ENCODE peak calls at places on chromosomes 11 and 22, in six cellular contexts. E is AG09319; U is HL-60; T is hypothalamus; M is Peyer's patch; V is stimulated activated CD8-positive, alpha-beta memory T cell treated with anti-CD3 and anti-CD28 coated beads, Interleukin-7, amount 100 ng/mL, for 24 hours. W is an unnamed sample.
A peak's percentile ranks its signal among the peaks of the same experiment; 100 is the strongest.

GRCh38 chr11:55773138-55773537 is at the start of gene OR5D13:
- DNase-seq in E (no peak), V (no peak), T (no peak), M (no peak), U (no peak), W (no peak)

GRCh38 chr11:70141490-70142014 is 61.5 kb upstream of the FADD start:
- DNase-seq in E (no peak), T (no peak), M (no peak), U (no peak), V (no peak), W (no peak)

GRCh38 chr11:128766687-128767086 is 72.8 kb downstream of the FLI1 start:
- DNase-seq in T (no peak), M (no peak), E (no peak), U (no peak), V (no peak), W (no peak)

GRCh38 chr11:112016088-112016764 is 9.0 kb upstream of the DLAT start:
- DNase-seq in U (no peak), V (no peak), E (peak; percentile 7), T (no peak), M (no peak), W (no peak)

GRCh38 chr11:76763573-76764348 is 19.4 kb upstream of the TSKU start:
- DNase-seq in M (no peak), E (peak; percentile 58), U (no peak), V (no peak), T (no peak), W (no peak)

GRCh38 chr11:116215471-116216113 is 557.2 kb downstream of the BUD13 start:
- DNase-seq in E (no peak), U (no peak), T (no peak), V (no peak), M (peak; percentile 25), W (peak; percentile 34)

GRCh38 chr11:94088906-94089305 is 39.7 kb upstream of the PANX1 start:
- DNase-seq in U (no peak), E (no peak), T (no peak), V (no peak), M (no peak), W (no peak)

GRCh38 chr11:118928108-118928869 is 2.6 kb upstream of the BCL9L start:
- DNase-seq in T (peak; percentile 82), V (peak; percentile 93), E (peak; percentile 86), M (peak; percentile 97), U (peak; percentile 92), W (peak; percentile 88)

GRCh38 chr11:60370252-60370810 is 8.0 kb upstream of the MS4A7 start:
- DNase-seq in T (no peak), M (no peak), V (no peak), E (no peak), U (no peak), W (no peak)

GRCh38 chr22:44697423-44698179 is 4.4 kb upstream of the PRR5 start:
- DNase-seq in M (peak; percentile 93), V (peak; percentile 77), E (peak; percentile 41), U (peak; percentile 68), T (peak; percentile 7), W (peak; percentile 74)

GRCh38 chr11:68839953-68840641 is 1.6 kb downstream of the CPT1A start:
- DNase-seq in E (no peak), M (peak; percentile 65), T (no peak), U (peak; percentile 59), V (no peak), W (peak; percentile 36)

GRCh38 chr22:25202290-25202921 is 2.7 kb downstream of the CRYBB3 start:
- DNase-seq in E (peak; percentile 7), M (peak; percentile 72), U (peak; percentile 59), T (peak; percentile 22), V (peak; percentile 30), W (peak; percentile 58)

GRCh38 chr22:50314455-50315288 is 7.2 kb upstream of the PLXNB2 start:
- DNase-seq in E (no peak), V (peak; percentile 53), U (peak; percentile 82), T (no peak), M (peak; percentile 96), W (no peak)

GRCh38 chr11:124656759-124657627 is 16.5 kb downstream of the SIAE start:
- DNase-seq in M (no peak), E (no peak), T (no peak), U (no peak), V (no peak), W (no peak)

GRCh38 chr22:50729391-50730012 is 8.5 kb upstream of the ACR start:
- DNase-seq in T (no peak), U (no peak), M (peak; percentile 77), E (no peak), V (no peak), W (peak; percentile 27)

GRCh38 chr11:62142921-62143320 is 19.1 kb downstream of the INCENP start:
- DNase-seq in E (no peak), V (no peak), M (peak; percentile 29), U (no peak), T (no peak), W (no peak)

GRCh38 chr22:44622147-44622427 is 79.9 kb upstream of the PRR5 start:
- DNase-seq in E (no peak), U (no peak), M (no peak), V (no peak), T (no peak), W (peak; percentile 87)

GRCh38 chr11:57647368-57647767 is 2.3 kb downstream of the YPEL4 start:
- DNase-seq in E (no peak), V (no peak), T (no peak), U (no peak), M (no peak), W (no peak)

GRCh38 chr22:30277547-30278344 is 11.1 kb upstream of the OSM start:
- DNase-seq in U (peak; percentile 40), T (no peak), M (peak; percentile 59), E (no peak), V (no peak), W (no peak)

GRCh38 chr11:133819114-133819513 is 26.2 kb downstream of the SPATA19 start:
- DNase-seq in T (no peak), U (no peak), V (no peak), E (no peak), M (no peak), W (no peak)

W was measured in SHP77.